ENCODE peak calls at places on chromosomes 6 and 20, in seven cellular contexts. J, U, F, Z, Q, B and R are unnamed samples.

GRCh38 chr6:9647599-9647998 is 767.3 kb downstream of the TFAP2A start:
- DNase-seq in Z (no peak), F (no peak), J (no peak), U (no peak), Q (no peak), B (no peak), R (no peak)

GRCh38 chr6:161407581-161407980 is 133.7 kb upstream of the AGPAT4 start:
- DNase-seq in J (no peak), Q (no peak), U (no peak), Z (no peak), F (no peak), B (no peak), R (no peak)

GRCh38 chr6:28807682-28808280 is 116.0 kb downstream of the TRIM27 start:
- DNase-seq in F (peak), B (no peak), Z (no peak), U (no peak), Q (no peak), J (no peak), R (no peak)

GRCh38 chr6:113744886-113745285 is 112.3 kb upstream of the MARCKS start:
- DNase-seq in Z (no peak), U (no peak), F (no peak), Q (no peak), B (no peak), J (no peak), R (no peak)

GRCh38 chr20:47466193-47466592 is 35.5 kb upstream of the NCOA3 start:
- DNase-seq in U (no peak), J (no peak), Z (no peak), B (no peak), F (no peak), Q (no peak), R (no peak)

GRCh38 chr6:168031411-168032382 is 34.2 kb downstream of the KIF25 start:
- DNase-seq in U (no peak), B (peak), Q (no peak), J (no peak), F (no peak), Z (no peak), R (peak)

GRCh38 chr6:42388046-42388445 is 63.7 kb downstream of the TRERF1 start:
- DNase-seq in B (no peak), U (no peak), Q (no peak), Z (no peak), F (no peak), J (no peak), R (no peak)

GRCh38 chr6:6559994-6560393 is 28.5 kb upstream of the LY86 start:
- DNase-seq in B (no peak), Z (no peak), F (no peak), J (no peak), U (no peak), Q (no peak), R (no peak)

GRCh38 chr6:146281963-146282362 is 253.1 kb downstream of the GRM1 start:
- DNase-seq in B (no peak), U (no peak), J (no peak), Z (no peak), Q (no peak), F (no peak), R (no peak)

GRCh38 chr6:110537208-110538123 is 61.1 kb upstream of the SLC22A16 start:
- DNase-seq in Q (no peak), U (no peak), J (no peak), Z (peak), B (peak), F (no peak), R (no peak)

GRCh38 chr6:19759117-19759880 is 77.9 kb upstream of the ID4 start:
- DNase-seq in J (no peak), Q (no peak), Z (no peak), U (no peak), F (no peak), B (no peak), R (no peak)

GRCh38 chr20:32483351-32484220 is 101.5 kb downstream of the NOL4L start:
- DNase-seq in Q (peak), U (peak), F (peak), B (no peak), Z (peak), J (no peak), R (peak)
- TF ChIP-seq CTCF in Q (no peak), U (peak), F (no peak), B (no peak), Z (no peak), J (no peak), R (no peak)

GRCh38 chr6:131059486-131059885 is 3.6 kb downstream of the EPB41L2 start:
- DNase-seq in Q (no peak), J (no peak), B (no peak), U (no peak), F (no peak), Z (peak), R (no peak)
- TF ChIP-seq CTCF in Q (no peak), J (no peak), B (no peak), U (no peak), F (no peak), Z (peak), R (peak)

GRCh38 chr6:141658721-141659120 is 474.0 kb upstream of the GJE1 start:
- DNase-seq in U (no peak), B (no peak), J (no peak), F (no peak), Z (no peak), Q (no peak), R (no peak)
- TF ChIP-seq CTCF in U (no peak), B (no peak), J (no peak), F (no peak), Z (no peak), Q (no peak), R (no peak)

GRCh38 chr20:63172726-63173125 is 43.2 kb downstream of the YTHDF1 start:
- DNase-seq in Q (no peak), B (no peak), J (no peak), U (no peak), F (peak), Z (no peak), R (no peak)
- TF ChIP-seq CTCF in Q (no peak), B (no peak), J (no peak), U (no peak), F (peak), Z (no peak), R (no peak)

GRCh38 chr6:141313986-141314385 is 818.7 kb upstream of the GJE1 start:
- DNase-seq in Q (no peak), Z (no peak), B (no peak), U (no peak), J (no peak), F (no peak), R (no peak)
- TF ChIP-seq CTCF in Q (no peak), Z (no peak), B (no peak), U (no peak), J (no peak), F (no peak), R (no peak)

DNA sequence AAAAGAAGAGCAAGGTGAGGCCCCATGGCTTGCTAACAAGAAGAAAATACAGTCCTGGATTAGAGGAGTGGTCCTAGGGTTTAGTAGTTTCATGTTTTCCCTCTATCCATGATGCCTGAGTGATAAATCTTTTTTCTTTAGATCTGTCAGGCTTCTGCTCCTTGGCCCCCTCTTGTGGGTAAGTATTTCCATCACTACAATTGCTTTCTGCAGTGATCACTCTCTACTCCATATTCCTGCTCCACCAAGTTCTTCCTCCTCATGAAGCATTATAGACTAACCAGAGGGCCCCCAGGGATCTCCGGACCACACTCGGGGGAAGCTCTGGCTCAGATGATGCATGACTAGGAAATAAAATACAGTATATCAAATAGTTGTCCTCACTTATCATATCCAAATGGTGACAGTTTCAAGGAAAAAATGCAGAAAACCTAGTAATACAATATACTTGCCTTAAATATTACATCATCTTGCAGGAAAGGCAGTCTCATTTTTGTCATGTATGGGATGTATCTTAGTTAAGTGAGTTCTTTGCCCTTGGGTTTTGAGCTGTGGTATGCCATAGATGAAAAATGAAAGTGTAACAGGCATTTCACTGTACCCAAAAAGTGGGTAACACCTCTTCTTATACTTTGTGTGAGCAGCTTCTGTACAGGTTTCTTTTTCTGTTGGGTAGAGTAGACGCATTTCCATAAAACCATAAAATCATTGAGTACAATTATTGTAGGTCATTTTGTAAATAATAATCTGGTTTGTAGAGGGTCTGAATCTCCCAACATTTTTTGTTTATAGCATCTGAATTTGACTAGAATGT is 200.9 kb upstream of the EYA4 start:
- DNase-seq in J (no peak), Z (peak), U (no peak), F (peak), Q (no peak), B (no peak), R (no peak)
- TF ChIP-seq CTCF in J (no peak), Z (peak), U (peak), F (no peak), Q (peak), B (peak), R (peak)

DNA sequence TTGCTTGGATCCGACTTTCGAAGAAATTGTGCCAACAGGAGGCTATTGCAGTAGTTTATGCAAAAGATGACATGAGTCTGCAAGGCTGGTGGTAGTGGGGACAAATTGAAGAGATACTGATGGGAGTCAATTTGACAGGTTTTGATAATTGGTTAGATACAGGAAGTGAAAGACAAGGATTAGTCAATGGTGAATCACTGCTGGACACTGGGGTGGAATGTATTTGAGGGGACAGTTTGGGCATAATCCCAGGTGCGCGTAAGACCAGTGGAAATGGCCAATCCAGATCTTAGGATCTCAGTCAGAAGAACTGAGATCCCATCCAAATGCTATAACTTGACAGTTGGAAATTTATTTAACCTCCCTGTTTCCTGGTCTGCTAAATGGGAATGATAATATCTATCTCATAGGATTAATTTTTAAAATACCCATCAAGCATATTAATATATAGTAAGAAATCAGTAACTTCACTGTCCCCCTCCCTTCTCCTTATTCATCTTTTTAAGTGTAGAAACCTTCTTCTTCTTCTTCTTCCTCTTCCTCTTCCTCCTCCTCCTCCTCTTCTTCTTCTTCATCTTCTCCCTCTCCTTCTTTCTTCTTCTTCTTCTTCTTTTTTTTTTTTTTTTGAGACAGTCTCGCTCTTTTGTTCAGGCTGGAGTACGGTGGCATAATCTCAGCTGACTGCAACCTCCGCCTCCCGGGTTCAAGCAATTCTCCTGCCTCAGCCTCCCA is 30.9 kb upstream of the ERVFRD-1 start:
- DNase-seq in U (no peak), Z (no peak), Q (no peak), F (no peak), B (no peak), J (no peak), R (no peak)
- TF ChIP-seq CTCF in U (no peak), Z (no peak), Q (no peak), F (no peak), B (no peak), J (no peak), R (no peak)

GRCh38 chr6:90302320-90302719 is 5.7 kb upstream of the BACH2 start:
- DNase-seq in Q (no peak), U (no peak), J (no peak), B (no peak), Z (no peak), F (no peak), R (no peak)
- TF ChIP-seq CTCF in Q (no peak), U (no peak), J (no peak), B (no peak), Z (no peak), F (no peak), R (no peak)

GRCh38 chr6:169489642-169490408 is 212.0 kb downstream of the WDR27 start:
- DNase-seq in Z (no peak), F (no peak), B (no peak), U (no peak), J (no peak), Q (no peak), R (no peak)

GRCh38 chr6:169490830-169491229 is 211.0 kb downstream of the WDR27 start:
- DNase-seq in F (no peak), B (no peak), U (no peak), Z (no peak), Q (no peak), J (no peak), R (no peak)

GRCh38 chr6:169491482-169491881 is 210.3 kb downstream of the WDR27 start:
- DNase-seq in F (no peak), Z (no peak), B (no peak), U (no peak), J (no peak), Q (no peak), R (no peak)

GRCh38 chr6:169490409-169490708 is 211.5 kb downstream of the WDR27 start:
- DNase-seq in B (no peak), Q (no peak), U (no peak), J (no peak), Z (no peak), F (no peak), R (no peak)

GRCh38 chr6:169487579-169488205 is 214.1 kb downstream of the WDR27 start:
- DNase-seq in F (no peak), Q (no peak), Z (no peak), B (no peak), J (no peak), U (no peak), R (no peak)
- TF ChIP-seq CTCF in F (no peak), Q (no peak), Z (no peak), B (peak), J (no peak), U (peak), R (peak)

DNA sequence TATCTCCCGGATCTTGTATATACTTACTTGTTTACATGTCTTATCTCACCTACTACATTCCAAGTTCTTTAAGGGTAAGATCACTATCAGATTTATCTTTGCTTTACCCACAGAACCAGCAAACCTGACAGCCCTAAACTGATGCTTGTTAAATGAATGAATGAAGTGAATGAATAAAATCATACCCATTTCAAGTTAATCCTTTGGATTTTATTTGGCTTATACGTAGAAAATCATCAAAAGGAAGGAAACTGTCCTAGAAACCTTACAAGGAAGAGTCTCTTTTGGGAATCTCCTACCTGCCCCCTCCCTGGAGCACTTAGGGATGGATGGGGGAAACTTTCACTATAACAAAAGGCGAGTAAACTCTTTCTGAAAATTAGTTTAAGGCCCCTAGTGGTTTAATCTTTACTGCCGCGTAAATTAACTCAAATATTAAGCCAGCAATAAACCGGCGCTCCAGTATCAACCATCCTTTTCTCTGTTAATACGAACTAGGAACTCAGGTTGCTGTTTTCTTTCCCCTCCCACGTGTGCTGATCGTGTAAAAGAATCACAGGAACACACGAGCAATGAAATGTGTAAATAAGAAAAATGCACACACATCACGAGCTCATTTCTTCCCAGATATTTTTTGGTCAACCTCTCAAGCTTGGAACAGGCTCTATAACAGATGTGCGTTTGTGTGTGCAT is 1.2 kb upstream of the UTRN start:
- DNase-seq in F (no peak), J (no peak), U (no peak), Q (no peak), Z (peak), B (no peak), R (no peak)
- TF ChIP-seq CTCF in F (no peak), J (no peak), U (no peak), Q (no peak), Z (no peak), B (no peak), R (peak)